ENCODE peak calls at places on chromosomes 16 and 17, in four cellular contexts. One of them, this sample, is unnamed.

GRCh38 chr17:3667366-3668278 is 756 bp downstream of the TAX1BP3 start:
- DNase-seq in K562: peak
- DNase-seq in HepG2: peak
- DNase-seq in HEK293T: peak
- DNase-seq in this sample: peak

GRCh38 chr17:49318438-49318965 is 43.5 kb downstream of the ZNF652 start:
- DNase-seq in HepG2: no peak
- DNase-seq in K562: no peak
- DNase-seq in HEK293T: no peak
- DNase-seq in this sample: no peak

GRCh38 chr17:38608648-38609047 is 2.9 kb upstream of the SRCIN1 start:
- DNase-seq in HepG2: no peak
- DNase-seq in HEK293T: no peak
- DNase-seq in K562: no peak
- DNase-seq in this sample: no peak

GRCh38 chr17:82134101-82134500 is 36.1 kb upstream of the FASN start:
- DNase-seq in HepG2: no peak
- DNase-seq in HEK293T: no peak
- DNase-seq in K562: no peak
- DNase-seq in this sample: no peak

GRCh38 chr17:18981642-18982424 is 22.7 kb downstream of the FAM83G start:
- DNase-seq in K562: peak
- DNase-seq in HepG2: peak
- DNase-seq in HEK293T: peak
- DNase-seq in this sample: no peak

GRCh38 chr17:81917565-81918332 is at the start of gene SIRT7:
- DNase-seq in HEK293T: peak
- DNase-seq in HepG2: peak
- DNase-seq in K562: peak
- DNase-seq in this sample: peak

GRCh38 chr17:41812176-41813038 is at the start of gene FKBP10:
- DNase-seq in HepG2: peak
- DNase-seq in HEK293T: peak
- DNase-seq in K562: no peak
- DNase-seq in this sample: peak

GRCh38 chr17:65123757-65124675 is 13.2 kb upstream of the RGS9 start:
- DNase-seq in HepG2: no peak
- DNase-seq in HEK293T: no peak
- DNase-seq in K562: no peak
- DNase-seq in this sample: no peak

GRCh38 chr16:10923650-10924214 is 18.5 kb downstream of the DEXI start:
- DNase-seq in HEK293T: no peak
- DNase-seq in K562: no peak
- DNase-seq in HepG2: peak
- DNase-seq in this sample: no peak

GRCh38 chr16:79380990-79381389 is 219.5 kb downstream of the MAF start:
- DNase-seq in HepG2: no peak
- DNase-seq in K562: no peak
- DNase-seq in HEK293T: no peak
- DNase-seq in this sample: no peak

GRCh38 chr17:39684369-39685043 is 3.4 kb downstream of the PGAP3 start:
- DNase-seq in HepG2: no peak
- DNase-seq in K562: no peak
- DNase-seq in HEK293T: no peak
- DNase-seq in this sample: no peak

GRCh38 chr16:24838554-24839266 is 7.1 kb upstream of the SLC5A11 start:
- DNase-seq in HEK293T: no peak
- DNase-seq in K562: peak
- DNase-seq in HepG2: peak
- DNase-seq in this sample: no peak

GRCh38 chr17:83199500-83200201 is 120.2 kb downstream of the METRNL start:
- DNase-seq in K562: no peak
- DNase-seq in HepG2: no peak
- DNase-seq in HEK293T: no peak
- DNase-seq in this sample: peak

GRCh38 chr16:495127-495748 is 32.3 kb upstream of the CAPN15 start:
- DNase-seq in HEK293T: peak
- DNase-seq in K562: peak
- DNase-seq in HepG2: peak
- DNase-seq in this sample: peak

GRCh38 chr16:50004239-50004638 is 20.8 kb upstream of the CNEP1R1 start:
- DNase-seq in HepG2: no peak
- DNase-seq in HEK293T: no peak
- DNase-seq in K562: no peak
- DNase-seq in this sample: no peak

GRCh38 chr16:70578035-70578434 is 54.4 kb downstream of the SF3B3 start:
- DNase-seq in HEK293T: no peak
- DNase-seq in K562: no peak
- DNase-seq in HepG2: no peak
- DNase-seq in this sample: no peak

GRCh38 chr17:33049781-33050414 is 58.3 kb downstream of the SPACA3 start:
- DNase-seq in HEK293T: peak
- DNase-seq in K562: peak
- DNase-seq in HepG2: peak
- DNase-seq in this sample: peak

GRCh38 chr17:29959658-29960337 is 18.4 kb downstream of the EFCAB5 start:
- DNase-seq in K562: no peak
- DNase-seq in HepG2: no peak
- DNase-seq in HEK293T: no peak
- DNase-seq in this sample: no peak

GRCh38 chr16:56889206-56889605 is 24.2 kb downstream of the SLC12A3 start:
- DNase-seq in HEK293T: no peak
- DNase-seq in K562: peak
- DNase-seq in HepG2: no peak
- DNase-seq in this sample: no peak

GRCh38 chr17:12545877-12546513 is 119.7 kb upstream of the MYOCD start:
- DNase-seq in HEK293T: peak
- DNase-seq in HepG2: peak
- DNase-seq in K562: peak
- DNase-seq in this sample: peak

GRCh38 chr17:56822725-56823124 is 11.0 kb downstream of the C17orf67 start:
- DNase-seq in K562: no peak
- DNase-seq in HepG2: no peak
- DNase-seq in HEK293T: no peak
- DNase-seq in this sample: no peak

GRCh38 chr16:46632778-46633733 is 11.9 kb upstream of the SHCBP1 start:
- DNase-seq in K562: no peak
- DNase-seq in HepG2: peak
- DNase-seq in HEK293T: no peak
- DNase-seq in this sample: peak

GRCh38 chr17:71963791-71964190 is 157.0 kb upstream of the SOX9 start:
- DNase-seq in HEK293T: no peak
- DNase-seq in HepG2: no peak
- DNase-seq in K562: no peak
- DNase-seq in this sample: no peak

GRCh38 chr17:46780003-46780373 is 38.5 kb downstream of the WNT3 start:
- DNase-seq in HEK293T: no peak
- DNase-seq in HepG2: no peak
- DNase-seq in K562: no peak
- DNase-seq in this sample: no peak

GRCh38 chr16:88968589-88969280 is 8.3 kb downstream of the CBFA2T3 start:
- DNase-seq in K562: no peak
- DNase-seq in HepG2: no peak
- DNase-seq in HEK293T: no peak
- DNase-seq in this sample: no peak

GRCh38 chr16:10770907-10771306 is 27.3 kb downstream of the NUBP1 start:
- DNase-seq in HepG2: no peak
- DNase-seq in HEK293T: no peak
- DNase-seq in K562: no peak
- DNase-seq in this sample: no peak

GRCh38 chr17:75384751-75385150 is 20.7 kb downstream of the GRB2 start:
- DNase-seq in K562: no peak
- DNase-seq in HepG2: no peak
- DNase-seq in HEK293T: no peak
- DNase-seq in this sample: no peak

GRCh38 chr17:57580055-57580739 is 164.9 kb downstream of the CCDC182 start:
- DNase-seq in HepG2: peak
- DNase-seq in HEK293T: no peak
- DNase-seq in K562: no peak
- DNase-seq in this sample: no peak

GRCh38 chr17:76263896-76264295 is 1.3 kb upstream of the UBALD2 start:
- DNase-seq in HepG2: no peak
- DNase-seq in K562: no peak
- DNase-seq in HEK293T: no peak
- DNase-seq in this sample: no peak

GRCh38 chr17:34503804-34504203 is 75.6 kb upstream of the TMEM132E start:
- DNase-seq in HEK293T: no peak
- DNase-seq in K562: no peak
- DNase-seq in HepG2: no peak
- DNase-seq in this sample: no peak

GRCh38 chr16:86798247-86799041 is 220.1 kb downstream of the FOXL1 start:
- DNase-seq in K562: no peak
- DNase-seq in HEK293T: no peak
- DNase-seq in HepG2: no peak
- DNase-seq in this sample: no peak

GRCh38 chr16:67942510-67943255 is 1.2 kb downstream of the LCAT start:
- DNase-seq in HEK293T: no peak
- DNase-seq in HepG2: peak
- DNase-seq in K562: no peak
- DNase-seq in this sample: no peak

GRCh38 chr16:50196736-50197135 is 43.6 kb downstream of the TENT4B start:
- DNase-seq in HEK293T: no peak
- DNase-seq in HepG2: no peak
- DNase-seq in K562: no peak
- DNase-seq in this sample: no peak

GRCh38 chr16:75462804-75463203 is 1.7 kb downstream of the TMEM170A start:
- DNase-seq in K562: no peak
- DNase-seq in HepG2: no peak
- DNase-seq in HEK293T: no peak
- DNase-seq in this sample: no peak

GRCh38 chr17:62085511-62086408 is 20.7 kb upstream of the MED13 start:
- DNase-seq in K562: peak
- DNase-seq in HEK293T: no peak
- DNase-seq in HepG2: peak
- DNase-seq in this sample: no peak

GRCh38 chr17:63519972-63520882 is 2.9 kb upstream of the KCNH6 start:
- DNase-seq in HEK293T: no peak
- DNase-seq in HepG2: peak
- DNase-seq in K562: no peak
- DNase-seq in this sample: no peak

DNA sequence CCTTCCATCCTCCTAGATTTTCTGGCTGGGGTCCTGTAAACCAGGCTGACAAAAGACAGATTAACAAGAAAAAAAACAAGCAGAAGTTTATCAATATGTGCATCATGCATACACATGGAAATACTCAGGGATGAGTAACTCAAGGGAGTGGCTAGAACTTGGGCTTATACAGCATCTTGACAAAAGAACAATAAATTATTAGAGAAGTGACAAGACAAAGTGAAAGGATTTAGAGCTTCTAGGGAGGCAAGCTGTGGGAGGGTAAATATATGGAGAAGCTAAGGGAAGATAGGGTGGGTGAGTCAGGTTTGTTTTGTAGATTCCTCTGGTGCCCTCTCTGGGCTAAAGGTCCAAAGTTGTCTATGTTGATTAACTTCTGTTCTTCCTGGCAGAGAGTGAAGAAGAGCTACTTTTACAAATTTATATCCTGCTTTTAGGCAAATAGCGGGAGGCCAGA is 48.0 kb upstream of the NDRG4 start:
- DNase-seq in HEK293T: no peak
- DNase-seq in K562: no peak
- DNase-seq in HepG2: peak
- DNase-seq in this sample: no peak
- TF ChIP-seq ELF4 in HEK293T: no peak
- TF ChIP-seq ELF4 in K562: no peak
- TF ChIP-seq ELF4 in HepG2: no peak
- TF ChIP-seq ELF4 in this sample: no peak

GRCh38 chr17:27398691-27399090 is 57.6 kb upstream of the KSR1 start:
- DNase-seq in K562: no peak
- DNase-seq in HEK293T: no peak
- DNase-seq in HepG2: no peak
- DNase-seq in this sample: no peak
- TF ChIP-seq ELF4 in K562: no peak
- TF ChIP-seq ELF4 in HEK293T: no peak
- TF ChIP-seq ELF4 in HepG2: no peak
- TF ChIP-seq ELF4 in this sample: no peak

DNA sequence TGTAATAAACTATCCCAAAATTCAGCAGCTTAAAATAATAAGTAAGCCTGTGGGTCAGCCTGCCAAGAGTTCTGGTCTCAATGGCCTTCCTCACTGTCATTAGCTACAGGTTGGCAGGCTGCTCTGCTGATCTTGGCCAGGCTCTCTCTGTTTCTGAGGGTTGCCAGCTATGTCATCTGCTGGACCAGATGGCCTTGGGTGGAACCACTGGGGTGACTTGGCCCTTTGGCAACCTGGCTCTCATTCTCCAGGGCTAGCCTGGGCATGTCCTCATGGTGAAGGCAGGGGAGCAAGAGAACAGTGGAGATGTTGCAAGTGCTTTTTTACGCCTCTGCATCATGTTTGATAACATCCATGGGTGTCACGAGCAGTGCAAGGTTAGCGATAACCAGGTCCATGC is 13.9 kb downstream of the ITGAM start:
- DNase-seq in K562: peak
- DNase-seq in HepG2: no peak
- DNase-seq in HEK293T: no peak
- DNase-seq in this sample: no peak
- TF ChIP-seq ELF4 in K562: no peak
- TF ChIP-seq ELF4 in HepG2: no peak
- TF ChIP-seq ELF4 in HEK293T: no peak
- TF ChIP-seq ELF4 in this sample: no peak

DNA sequence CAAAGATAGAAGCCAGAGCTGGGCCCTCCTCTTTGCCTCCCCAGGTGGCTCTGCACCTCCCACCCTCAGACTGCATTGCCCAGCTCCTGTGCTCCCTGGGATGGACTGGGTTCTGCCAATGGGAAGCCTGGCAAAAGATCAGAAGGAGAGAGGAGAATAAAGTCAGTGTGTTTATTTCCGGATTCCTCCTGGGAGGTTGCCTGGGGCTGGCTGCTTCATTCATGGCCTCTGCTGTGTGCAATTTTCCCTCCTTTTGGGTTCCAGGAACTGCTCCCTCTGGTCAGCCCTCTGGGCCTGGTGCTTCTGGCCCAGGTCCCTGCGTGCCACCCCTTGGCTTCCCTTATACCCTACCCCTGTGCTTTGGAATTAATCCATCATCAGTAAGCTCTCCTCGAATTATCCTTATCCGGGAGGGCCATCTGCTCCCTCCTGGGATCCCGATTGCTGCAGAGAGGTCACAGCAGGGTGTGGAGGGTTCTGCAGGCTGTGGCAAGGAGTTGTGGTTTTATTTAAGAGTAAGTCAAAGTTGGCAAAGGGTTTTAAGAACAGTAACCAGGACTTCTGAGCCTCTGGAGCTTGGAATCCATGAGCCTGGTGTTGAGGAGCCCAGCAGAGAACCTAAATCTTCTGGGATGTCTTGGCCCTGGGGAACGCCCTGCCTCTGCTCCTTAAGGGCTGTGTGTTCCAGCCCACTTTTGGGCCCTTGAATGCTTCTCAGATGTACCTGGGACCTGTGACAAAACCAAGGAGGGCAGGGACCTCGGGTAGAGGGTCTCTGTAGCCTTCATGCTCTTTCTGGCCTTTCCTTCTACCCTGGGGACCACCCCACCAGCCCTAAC is 8.2 kb upstream of the MMP2 start:
- DNase-seq in HEK293T: no peak
- DNase-seq in HepG2: no peak
- DNase-seq in K562: no peak
- DNase-seq in this sample: no peak
- TF ChIP-seq ELF4 in HEK293T: no peak
- TF ChIP-seq ELF4 in HepG2: no peak
- TF ChIP-seq ELF4 in K562: no peak
- TF ChIP-seq ELF4 in this sample: no peak

GRCh38 chr16:23342083-23342640 is 40.1 kb downstream of the SCNN1B start:
- DNase-seq in K562: no peak
- DNase-seq in HepG2: no peak
- DNase-seq in HEK293T: no peak
- DNase-seq in this sample: no peak
- TF ChIP-seq ELF4 in K562: no peak
- TF ChIP-seq ELF4 in HepG2: no peak
- TF ChIP-seq ELF4 in HEK293T: no peak
- TF ChIP-seq ELF4 in this sample: no peak

This sample was measured in WTC11.